ENCODE peak calls at places on chromosome 18, in eight cellular contexts. One of them, this sample, is unnamed.
A peak's percentile ranks its signal among the peaks of the same experiment; 100 is the strongest.

GRCh38 chr18:59332986-59333385 is 14.5 kb upstream of the CPLX4 start:
- DNase-seq in epithelial cell of esophagus: no peak
- DNase-seq in AG09309: no peak
- DNase-seq in bronchial epithelial cell: no peak
- DNase-seq in GM13977: no peak
- DNase-seq in endothelial cell of umbilical vein: no peak
- DNase-seq in sigmoid colon: no peak
- DNase-seq in cardiac fibroblast: no peak
- DNase-seq in this sample: no peak

GRCh38 chr18:59649575-59649974 is 47.6 kb downstream of the CCBE1 start:
- DNase-seq in sigmoid colon: no peak
- DNase-seq in bronchial epithelial cell: no peak
- DNase-seq in GM13977: no peak
- DNase-seq in AG09309: no peak
- DNase-seq in endothelial cell of umbilical vein: no peak
- DNase-seq in epithelial cell of esophagus: no peak
- DNase-seq in cardiac fibroblast: no peak
- DNase-seq in this sample: no peak

GRCh38 chr18:37778417-37779165 is 213.0 kb upstream of the CELF4 start:
- DNase-seq in endothelial cell of umbilical vein: peak; percentile 5
- DNase-seq in GM13977: peak; percentile 66
- DNase-seq in cardiac fibroblast: peak; percentile 57
- DNase-seq in bronchial epithelial cell: peak; percentile 36
- DNase-seq in AG09309: no peak
- DNase-seq in epithelial cell of esophagus: peak; percentile 49
- DNase-seq in sigmoid colon: no peak
- DNase-seq in this sample: no peak

GRCh38 chr18:66971951-66972350 is 368.1 kb upstream of the CDH19 start:
- DNase-seq in sigmoid colon: no peak
- DNase-seq in endothelial cell of umbilical vein: no peak
- DNase-seq in bronchial epithelial cell: no peak
- DNase-seq in AG09309: no peak
- DNase-seq in epithelial cell of esophagus: no peak
- DNase-seq in GM13977: no peak
- DNase-seq in cardiac fibroblast: no peak
- DNase-seq in this sample: no peak

GRCh38 chr18:74457743-74458465 is 796 bp upstream of the DIPK1C start:
- DNase-seq in AG09309: no peak
- DNase-seq in endothelial cell of umbilical vein: no peak
- DNase-seq in GM13977: no peak
- DNase-seq in epithelial cell of esophagus: no peak
- DNase-seq in bronchial epithelial cell: no peak
- DNase-seq in cardiac fibroblast: no peak
- DNase-seq in sigmoid colon: no peak
- DNase-seq in this sample: no peak

GRCh38 chr18:8301427-8302172 is 307.6 kb upstream of the RAB12 start:
- DNase-seq in sigmoid colon: no peak
- DNase-seq in endothelial cell of umbilical vein: no peak
- DNase-seq in cardiac fibroblast: peak; percentile 27
- DNase-seq in AG09309: no peak
- DNase-seq in bronchial epithelial cell: no peak
- DNase-seq in epithelial cell of esophagus: no peak
- DNase-seq in GM13977: no peak
- DNase-seq in this sample: no peak

GRCh38 chr18:73638709-73639108 is 508.9 kb downstream of the FBXO15 start:
- DNase-seq in sigmoid colon: no peak
- DNase-seq in bronchial epithelial cell: peak; percentile 37
- DNase-seq in cardiac fibroblast: peak; percentile 40
- DNase-seq in AG09309: no peak
- DNase-seq in endothelial cell of umbilical vein: no peak
- DNase-seq in epithelial cell of esophagus: no peak
- DNase-seq in GM13977: no peak
- DNase-seq in this sample: no peak

GRCh38 chr18:60174832-60175231 is 197.7 kb downstream of the MC4R start:
- DNase-seq in sigmoid colon: no peak
- DNase-seq in GM13977: no peak
- DNase-seq in cardiac fibroblast: no peak
- DNase-seq in epithelial cell of esophagus: no peak
- DNase-seq in endothelial cell of umbilical vein: no peak
- DNase-seq in bronchial epithelial cell: no peak
- DNase-seq in AG09309: no peak
- DNase-seq in this sample: no peak

GRCh38 chr18:71327443-71328120 is 1038.7 kb downstream of the SOCS6 start:
- DNase-seq in bronchial epithelial cell: no peak
- DNase-seq in AG09309: no peak
- DNase-seq in sigmoid colon: no peak
- DNase-seq in GM13977: no peak
- DNase-seq in endothelial cell of umbilical vein: no peak
- DNase-seq in epithelial cell of esophagus: no peak
- DNase-seq in cardiac fibroblast: no peak
- DNase-seq in this sample: no peak

GRCh38 chr18:51446571-51447210 is 249.2 kb upstream of the MEX3C start:
- DNase-seq in GM13977: no peak
- DNase-seq in bronchial epithelial cell: no peak
- DNase-seq in AG09309: no peak
- DNase-seq in epithelial cell of esophagus: no peak
- DNase-seq in cardiac fibroblast: no peak
- DNase-seq in sigmoid colon: no peak
- DNase-seq in endothelial cell of umbilical vein: no peak
- DNase-seq in this sample: no peak

GRCh38 chr18:9712606-9713005 is 4.5 kb downstream of the RAB31 start:
- DNase-seq in AG09309: no peak
- DNase-seq in bronchial epithelial cell: no peak
- DNase-seq in endothelial cell of umbilical vein: no peak
- DNase-seq in sigmoid colon: peak; percentile 2
- DNase-seq in cardiac fibroblast: peak; percentile 67
- DNase-seq in GM13977: no peak
- DNase-seq in epithelial cell of esophagus: no peak
- DNase-seq in this sample: no peak

GRCh38 chr18:48799724-48800315 is 150.9 kb downstream of the SMAD7 start:
- DNase-seq in epithelial cell of esophagus: no peak
- DNase-seq in AG09309: no peak
- DNase-seq in cardiac fibroblast: no peak
- DNase-seq in endothelial cell of umbilical vein: no peak
- DNase-seq in bronchial epithelial cell: no peak
- DNase-seq in sigmoid colon: peak; percentile 30
- DNase-seq in GM13977: no peak
- DNase-seq in this sample: peak; percentile 10

GRCh38 chr18:45954070-45954712 is 12.9 kb downstream of the EPG5 start:
- DNase-seq in GM13977: no peak
- DNase-seq in cardiac fibroblast: peak; percentile 78
- DNase-seq in AG09309: peak; percentile 84
- DNase-seq in bronchial epithelial cell: peak; percentile 88
- DNase-seq in epithelial cell of esophagus: peak; percentile 84
- DNase-seq in sigmoid colon: no peak
- DNase-seq in endothelial cell of umbilical vein: no peak
- DNase-seq in this sample: no peak

GRCh38 chr18:47978141-47978540 is 47.7 kb upstream of the SMAD2 start:
- DNase-seq in AG09309: no peak
- DNase-seq in sigmoid colon: no peak
- DNase-seq in epithelial cell of esophagus: no peak
- DNase-seq in endothelial cell of umbilical vein: no peak
- DNase-seq in cardiac fibroblast: no peak
- DNase-seq in GM13977: no peak
- DNase-seq in bronchial epithelial cell: no peak
- DNase-seq in this sample: no peak

GRCh38 chr18:48948112-48949050 is 2.4 kb downstream of the SMAD7 start:
- DNase-seq in cardiac fibroblast: peak; percentile 56
- DNase-seq in epithelial cell of esophagus: peak; percentile 45
- DNase-seq in bronchial epithelial cell: no peak
- DNase-seq in endothelial cell of umbilical vein: peak; percentile 67
- DNase-seq in AG09309: no peak
- DNase-seq in GM13977: peak; percentile 84
- DNase-seq in sigmoid colon: peak; percentile 87
- DNase-seq in this sample: peak; percentile 60

DNA sequence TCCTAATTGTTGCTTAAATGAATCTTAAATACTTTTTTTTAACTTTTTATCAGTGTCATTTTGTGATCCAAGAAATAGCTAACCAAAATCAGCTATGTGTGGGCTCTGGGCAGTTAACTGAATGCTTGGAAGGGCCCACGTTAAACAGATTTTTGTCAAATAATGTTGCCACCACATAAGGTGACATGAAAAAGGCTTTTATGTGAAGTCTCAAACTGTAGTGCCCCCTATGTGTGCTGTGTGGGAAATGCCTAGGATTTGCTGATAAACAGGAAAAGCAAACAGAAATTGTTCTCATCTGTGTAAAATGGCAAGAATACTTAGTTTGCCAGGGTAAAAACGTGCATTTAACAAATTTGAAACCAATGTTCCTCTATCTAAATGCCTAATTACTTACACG is 242.2 kb downstream of the ZNF516 start:
- DNase-seq in cardiac fibroblast: no peak
- DNase-seq in bronchial epithelial cell: peak; percentile 28
- DNase-seq in epithelial cell of esophagus: peak; percentile 19
- DNase-seq in GM13977: no peak
- DNase-seq in AG09309: no peak
- DNase-seq in endothelial cell of umbilical vein: no peak
- DNase-seq in sigmoid colon: no peak
- DNase-seq in this sample: no peak
- TF ChIP-seq CTCF in cardiac fibroblast: no peak
- TF ChIP-seq CTCF in bronchial epithelial cell: peak; percentile 47
- TF ChIP-seq CTCF in epithelial cell of esophagus: peak; percentile 46
- TF ChIP-seq CTCF in GM13977: peak; percentile 22
- TF ChIP-seq CTCF in AG09309: peak; percentile 35
- TF ChIP-seq CTCF in endothelial cell of umbilical vein: no peak
- TF ChIP-seq CTCF in sigmoid colon: no peak
- TF ChIP-seq CTCF in this sample: no peak

GRCh38 chr18:33440011-33440383 is 524 bp downstream of the CCDC178 start:
- DNase-seq in AG09309: no peak
- DNase-seq in cardiac fibroblast: peak; percentile 67
- DNase-seq in endothelial cell of umbilical vein: peak; percentile 46
- DNase-seq in epithelial cell of esophagus: peak; percentile 44
- DNase-seq in GM13977: peak; percentile 57
- DNase-seq in sigmoid colon: peak; percentile 66
- DNase-seq in bronchial epithelial cell: peak; percentile 42
- DNase-seq in this sample: no peak
- TF ChIP-seq CTCF in AG09309: no peak
- TF ChIP-seq CTCF in cardiac fibroblast: peak; percentile 37
- TF ChIP-seq CTCF in endothelial cell of umbilical vein: peak; percentile 59
- TF ChIP-seq CTCF in epithelial cell of esophagus: peak; percentile 61
- TF ChIP-seq CTCF in GM13977: peak; percentile 45
- TF ChIP-seq CTCF in sigmoid colon: no peak
- TF ChIP-seq CTCF in bronchial epithelial cell: peak; percentile 58
- TF ChIP-seq CTCF in this sample: no peak

GRCh38 chr18:11464129-11464528 is 145.3 kb upstream of the SLC35G4 start:
- DNase-seq in GM13977: no peak
- DNase-seq in cardiac fibroblast: no peak
- DNase-seq in epithelial cell of esophagus: no peak
- DNase-seq in AG09309: no peak
- DNase-seq in sigmoid colon: no peak
- DNase-seq in endothelial cell of umbilical vein: no peak
- DNase-seq in bronchial epithelial cell: no peak
- DNase-seq in this sample: no peak
- TF ChIP-seq CTCF in GM13977: no peak
- TF ChIP-seq CTCF in cardiac fibroblast: no peak
- TF ChIP-seq CTCF in epithelial cell of esophagus: no peak
- TF ChIP-seq CTCF in AG09309: no peak
- TF ChIP-seq CTCF in sigmoid colon: no peak
- TF ChIP-seq CTCF in endothelial cell of umbilical vein: no peak
- TF ChIP-seq CTCF in bronchial epithelial cell: no peak
- TF ChIP-seq CTCF in this sample: no peak

GRCh38 chr18:7172611-7173010 is 55.0 kb upstream of the LAMA1 start:
- DNase-seq in GM13977: no peak
- DNase-seq in endothelial cell of umbilical vein: no peak
- DNase-seq in sigmoid colon: no peak
- DNase-seq in epithelial cell of esophagus: peak; percentile 16
- DNase-seq in AG09309: no peak
- DNase-seq in bronchial epithelial cell: no peak
- DNase-seq in cardiac fibroblast: no peak
- DNase-seq in this sample: no peak

GRCh38 chr18:7173216-7173615 is 55.6 kb upstream of the LAMA1 start:
- DNase-seq in endothelial cell of umbilical vein: no peak
- DNase-seq in bronchial epithelial cell: no peak
- DNase-seq in GM13977: no peak
- DNase-seq in epithelial cell of esophagus: no peak
- DNase-seq in cardiac fibroblast: no peak
- DNase-seq in sigmoid colon: no peak
- DNase-seq in AG09309: no peak
- DNase-seq in this sample: no peak

GRCh38 chr18:7174359-7175107 is 56.4 kb upstream of the LRRC30 start:
- DNase-seq in bronchial epithelial cell: no peak
- DNase-seq in sigmoid colon: no peak
- DNase-seq in GM13977: no peak
- DNase-seq in AG09309: no peak
- DNase-seq in endothelial cell of umbilical vein: no peak
- DNase-seq in cardiac fibroblast: peak; percentile 30
- DNase-seq in epithelial cell of esophagus: peak; percentile 17
- DNase-seq in this sample: no peak

GRCh38 chr18:7177131-7177744 is 53.7 kb upstream of the LRRC30 start:
- DNase-seq in endothelial cell of umbilical vein: peak; percentile 49
- DNase-seq in cardiac fibroblast: peak; percentile 91
- DNase-seq in epithelial cell of esophagus: peak; percentile 86
- DNase-seq in AG09309: peak; percentile 63
- DNase-seq in sigmoid colon: peak; percentile 74
- DNase-seq in bronchial epithelial cell: peak; percentile 62
- DNase-seq in GM13977: no peak
- DNase-seq in this sample: no peak
- TF ChIP-seq CTCF in endothelial cell of umbilical vein: peak; percentile 64
- TF ChIP-seq CTCF in cardiac fibroblast: peak; percentile 77
- TF ChIP-seq CTCF in epithelial cell of esophagus: peak; percentile 91
- TF ChIP-seq CTCF in AG09309: peak; percentile 83
- TF ChIP-seq CTCF in sigmoid colon: peak; percentile 68
- TF ChIP-seq CTCF in bronchial epithelial cell: peak; percentile 63
- TF ChIP-seq CTCF in GM13977: no peak
- TF ChIP-seq CTCF in this sample: no peak

This sample was measured in activated B cell treated with CpG ODN at 0.5 μM for 24 hours.